ENCODE peak calls at places on chromosome 1, in eight cellular contexts. One of them, this sample, is unnamed.

GRCh38 chr1:22850681-22851080 is 122.0 kb downstream of the LACTBL1 start:
- DNase-seq in anterior cingulate cortex: no peak
- DNase-seq in MM.1S: no peak
- DNase-seq in small intestine: no peak
- DNase-seq in fibroblast of lung: no peak
- DNase-seq in stimulated activated CD4-positive, alpha-beta T cell treated with anti-CD3 and anti-CD28 coated beads, Interleukin-2, amount 100 ng/mL, for 48 hours: no peak
- DNase-seq in brain microvascular endothelial cell: no peak
- DNase-seq in tibial nerve: peak; percentile 56
- DNase-seq in this sample: no peak

GRCh38 chr1:145906954-145907755 is 2.7 kb downstream of the ITGA10 start:
- DNase-seq in fibroblast of lung: no peak
- DNase-seq in anterior cingulate cortex: no peak
- DNase-seq in stimulated activated CD4-positive, alpha-beta T cell treated with anti-CD3 and anti-CD28 coated beads, Interleukin-2, amount 100 ng/mL, for 48 hours: no peak
- DNase-seq in tibial nerve: no peak
- DNase-seq in brain microvascular endothelial cell: no peak
- DNase-seq in MM.1S: no peak
- DNase-seq in small intestine: no peak
- DNase-seq in this sample: no peak

GRCh38 chr1:239956230-239956629 is 135.5 kb upstream of the FMN2 start:
- DNase-seq in anterior cingulate cortex: no peak
- DNase-seq in stimulated activated CD4-positive, alpha-beta T cell treated with anti-CD3 and anti-CD28 coated beads, Interleukin-2, amount 100 ng/mL, for 48 hours: no peak
- DNase-seq in small intestine: no peak
- DNase-seq in MM.1S: no peak
- DNase-seq in brain microvascular endothelial cell: no peak
- DNase-seq in tibial nerve: no peak
- DNase-seq in fibroblast of lung: no peak
- DNase-seq in this sample: no peak

GRCh38 chr1:42767510-42767924 is 468 bp downstream of the C1orf50 start:
- DNase-seq in anterior cingulate cortex: no peak
- DNase-seq in fibroblast of lung: no peak
- DNase-seq in brain microvascular endothelial cell: no peak
- DNase-seq in tibial nerve: no peak
- DNase-seq in MM.1S: peak; percentile 33
- DNase-seq in stimulated activated CD4-positive, alpha-beta T cell treated with anti-CD3 and anti-CD28 coated beads, Interleukin-2, amount 100 ng/mL, for 48 hours: no peak
- DNase-seq in small intestine: peak; percentile 39
- DNase-seq in this sample: peak; percentile 37

GRCh38 chr1:43274804-43275180 is 5.0 kb downstream of the TMEM125 start:
- DNase-seq in small intestine: no peak
- DNase-seq in MM.1S: no peak
- DNase-seq in fibroblast of lung: no peak
- DNase-seq in anterior cingulate cortex: no peak
- DNase-seq in stimulated activated CD4-positive, alpha-beta T cell treated with anti-CD3 and anti-CD28 coated beads, Interleukin-2, amount 100 ng/mL, for 48 hours: no peak
- DNase-seq in tibial nerve: no peak
- DNase-seq in brain microvascular endothelial cell: no peak
- DNase-seq in this sample: no peak

GRCh38 chr1:76862447-76862846 is 4.8 kb upstream of the ST6GALNAC5 start:
- DNase-seq in stimulated activated CD4-positive, alpha-beta T cell treated with anti-CD3 and anti-CD28 coated beads, Interleukin-2, amount 100 ng/mL, for 48 hours: no peak
- DNase-seq in MM.1S: no peak
- DNase-seq in anterior cingulate cortex: no peak
- DNase-seq in tibial nerve: no peak
- DNase-seq in small intestine: no peak
- DNase-seq in brain microvascular endothelial cell: peak; percentile 54
- DNase-seq in fibroblast of lung: peak; percentile 91
- DNase-seq in this sample: no peak

GRCh38 chr1:14100444-14100843 is 400.5 kb downstream of the PRDM2 start:
- DNase-seq in anterior cingulate cortex: no peak
- DNase-seq in fibroblast of lung: no peak
- DNase-seq in tibial nerve: no peak
- DNase-seq in stimulated activated CD4-positive, alpha-beta T cell treated with anti-CD3 and anti-CD28 coated beads, Interleukin-2, amount 100 ng/mL, for 48 hours: no peak
- DNase-seq in MM.1S: no peak
- DNase-seq in brain microvascular endothelial cell: no peak
- DNase-seq in small intestine: no peak
- DNase-seq in this sample: no peak

GRCh38 chr1:107935396-107936064 is 29.4 kb downstream of the VAV3 start:
- DNase-seq in tibial nerve: no peak
- DNase-seq in stimulated activated CD4-positive, alpha-beta T cell treated with anti-CD3 and anti-CD28 coated beads, Interleukin-2, amount 100 ng/mL, for 48 hours: peak; percentile 36
- DNase-seq in brain microvascular endothelial cell: no peak
- DNase-seq in small intestine: no peak
- DNase-seq in MM.1S: no peak
- DNase-seq in fibroblast of lung: no peak
- DNase-seq in anterior cingulate cortex: no peak
- DNase-seq in this sample: no peak

GRCh38 chr1:201140235-201140940 is 13.4 kb upstream of the ASCL5 start:
- DNase-seq in brain microvascular endothelial cell: no peak
- DNase-seq in MM.1S: no peak
- DNase-seq in anterior cingulate cortex: no peak
- DNase-seq in tibial nerve: no peak
- DNase-seq in stimulated activated CD4-positive, alpha-beta T cell treated with anti-CD3 and anti-CD28 coated beads, Interleukin-2, amount 100 ng/mL, for 48 hours: no peak
- DNase-seq in small intestine: no peak
- DNase-seq in fibroblast of lung: no peak
- DNase-seq in this sample: no peak

GRCh38 chr1:101079341-101079740 is 53.8 kb upstream of the DPH5 start:
- DNase-seq in small intestine: no peak
- DNase-seq in anterior cingulate cortex: no peak
- DNase-seq in fibroblast of lung: no peak
- DNase-seq in stimulated activated CD4-positive, alpha-beta T cell treated with anti-CD3 and anti-CD28 coated beads, Interleukin-2, amount 100 ng/mL, for 48 hours: no peak
- DNase-seq in MM.1S: no peak
- DNase-seq in brain microvascular endothelial cell: no peak
- DNase-seq in tibial nerve: no peak
- DNase-seq in this sample: no peak

GRCh38 chr1:47996406-47997226 is 569 bp downstream of the TRABD2B start:
- DNase-seq in fibroblast of lung: no peak
- DNase-seq in MM.1S: no peak
- DNase-seq in small intestine: peak; percentile 14
- DNase-seq in stimulated activated CD4-positive, alpha-beta T cell treated with anti-CD3 and anti-CD28 coated beads, Interleukin-2, amount 100 ng/mL, for 48 hours: no peak
- DNase-seq in brain microvascular endothelial cell: no peak
- DNase-seq in tibial nerve: no peak
- DNase-seq in anterior cingulate cortex: no peak
- DNase-seq in this sample: no peak

GRCh38 chr1:53348491-53349368 is 20.9 kb upstream of the LRP8 start:
- DNase-seq in MM.1S: no peak
- DNase-seq in brain microvascular endothelial cell: no peak
- DNase-seq in stimulated activated CD4-positive, alpha-beta T cell treated with anti-CD3 and anti-CD28 coated beads, Interleukin-2, amount 100 ng/mL, for 48 hours: no peak
- DNase-seq in fibroblast of lung: no peak
- DNase-seq in tibial nerve: no peak
- DNase-seq in small intestine: no peak
- DNase-seq in anterior cingulate cortex: no peak
- DNase-seq in this sample: no peak

GRCh38 chr1:89125571-89126233 is at the start of gene GBP2:
- DNase-seq in tibial nerve: peak; percentile 34
- DNase-seq in fibroblast of lung: peak; percentile 85
- DNase-seq in MM.1S: peak; percentile 16
- DNase-seq in brain microvascular endothelial cell: peak; percentile 43
- DNase-seq in anterior cingulate cortex: no peak
- DNase-seq in stimulated activated CD4-positive, alpha-beta T cell treated with anti-CD3 and anti-CD28 coated beads, Interleukin-2, amount 100 ng/mL, for 48 hours: no peak
- DNase-seq in small intestine: peak; percentile 86
- DNase-seq in this sample: peak; percentile 71

GRCh38 chr1:38648417-38648816 is 211.2 kb downstream of the RRAGC start:
- DNase-seq in brain microvascular endothelial cell: no peak
- DNase-seq in anterior cingulate cortex: no peak
- DNase-seq in stimulated activated CD4-positive, alpha-beta T cell treated with anti-CD3 and anti-CD28 coated beads, Interleukin-2, amount 100 ng/mL, for 48 hours: no peak
- DNase-seq in tibial nerve: no peak
- DNase-seq in fibroblast of lung: no peak
- DNase-seq in MM.1S: no peak
- DNase-seq in small intestine: no peak
- DNase-seq in this sample: no peak

GRCh38 chr1:86714561-86715244 is 10.3 kb downstream of the SH3GLB1 start:
- DNase-seq in MM.1S: no peak
- DNase-seq in tibial nerve: no peak
- DNase-seq in stimulated activated CD4-positive, alpha-beta T cell treated with anti-CD3 and anti-CD28 coated beads, Interleukin-2, amount 100 ng/mL, for 48 hours: no peak
- DNase-seq in brain microvascular endothelial cell: no peak
- DNase-seq in small intestine: peak; percentile 46
- DNase-seq in fibroblast of lung: peak; percentile 10
- DNase-seq in anterior cingulate cortex: no peak
- DNase-seq in this sample: peak; percentile 13

GRCh38 chr1:65836686-65837085 is 44.0 kb downstream of the PDE4B start:
- DNase-seq in brain microvascular endothelial cell: no peak
- DNase-seq in anterior cingulate cortex: no peak
- DNase-seq in stimulated activated CD4-positive, alpha-beta T cell treated with anti-CD3 and anti-CD28 coated beads, Interleukin-2, amount 100 ng/mL, for 48 hours: no peak
- DNase-seq in fibroblast of lung: no peak
- DNase-seq in small intestine: no peak
- DNase-seq in MM.1S: no peak
- DNase-seq in tibial nerve: no peak
- DNase-seq in this sample: no peak